ENCODE peak calls at places on chromosomes 11 and 22, in seven cellular contexts. O is kidney, M is cardiac muscle cell, V is spleen, B is prostate gland, H is heart right ventricle, P is A549. S is an unnamed sample.

GRCh38 chr11:58927393-58928081 is 11.8 kb upstream of the GLYATL1 start:
- DNase-seq in H (peak; percentile 6), O (no peak), V (no peak), M (peak; percentile 43), P (no peak), B (peak; percentile 37), S (no peak)

GRCh38 chr11:57094206-57094940 is 87.4 kb upstream of the LRRC55 start:
- DNase-seq in O (no peak), B (no peak), P (no peak), M (no peak), H (no peak), V (no peak), S (no peak)

GRCh38 chr22:39818050-39818449 is 75.5 kb downstream of the ENTHD1 start:
- DNase-seq in B (no peak), M (peak; percentile 5), O (no peak), P (no peak), V (no peak), H (no peak), S (no peak)

GRCh38 chr11:7543302-7543701 is 29.5 kb downstream of the PPFIBP2 start:
- DNase-seq in V (no peak), M (no peak), B (no peak), H (no peak), O (no peak), P (no peak), S (no peak)

GRCh38 chr11:12211331-12212065 is 101.1 kb downstream of the MICAL2 start:
- DNase-seq in B (no peak), O (no peak), P (no peak), M (no peak), H (no peak), V (peak; percentile 56), S (no peak)

GRCh38 chr11:58576792-58577440 is 1.3 kb upstream of the LPXN start:
- DNase-seq in M (peak; percentile 54), V (no peak), B (no peak), H (no peak), P (no peak), O (no peak), S (no peak)

GRCh38 chr11:73053964-73054363 is 88.2 kb downstream of the FCHSD2 start:
- DNase-seq in B (no peak), O (no peak), P (no peak), H (no peak), M (peak; percentile 43), V (no peak), S (no peak)

GRCh38 chr11:113163291-113164030 is 150.9 kb upstream of the TTC12 start:
- DNase-seq in V (no peak), P (no peak), M (peak; percentile 67), O (peak; percentile 80), H (no peak), B (no peak), S (no peak)

GRCh38 chr11:66969584-66970205 is 5.4 kb upstream of the C11orf86 start:
- DNase-seq in O (no peak), V (no peak), P (no peak), H (no peak), M (peak; percentile 92), B (no peak), S (no peak)

GRCh38 chr11:61162092-61162935 is 1.1 kb upstream of the VPS37C start:
- DNase-seq in O (no peak), B (no peak), H (no peak), P (peak; percentile 20), V (no peak), M (peak; percentile 24), S (no peak)

GRCh38 chr11:40597546-40598113 is 861.8 kb downstream of the LRRC4C start:
- DNase-seq in H (no peak), P (no peak), O (no peak), B (no peak), V (no peak), M (no peak), S (no peak)

GRCh38 chr11:63573881-63574855 is 11.0 kb upstream of the PLAAT2 start:
- DNase-seq in B (peak; percentile 67), P (no peak), H (no peak), V (no peak), O (no peak), M (peak; percentile 95), S (no peak)

GRCh38 chr22:42397332-42398246 is 34.6 kb downstream of the NFAM1 start:
- DNase-seq in V (peak; percentile 87), P (no peak), M (no peak), B (no peak), O (no peak), H (no peak), S (peak; percentile 72)

GRCh38 chr11:12888525-12889158 is 120.5 kb upstream of the RASSF10 start:
- DNase-seq in V (peak; percentile 78), P (peak; percentile 64), M (peak; percentile 97), H (peak; percentile 85), O (peak; percentile 87), B (peak; percentile 85), S (peak; percentile 86)

GRCh38 chr22:31962392-31963113 is 18.2 kb downstream of the YWHAH start:
- DNase-seq in V (peak; percentile 17), H (no peak), P (no peak), B (no peak), O (no peak), M (no peak), S (no peak)

GRCh38 chr22:23804781-23805291 is 18.1 kb downstream of the SMARCB1 start:
- DNase-seq in M (peak; percentile 75), V (peak; percentile 68), B (no peak), O (peak; percentile 39), P (no peak), H (no peak), S (peak; percentile 26)

GRCh38 chr22:44926124-44926475 is 83.7 kb downstream of the PHF21B start:
- DNase-seq in H (no peak), V (peak; percentile 55), O (no peak), P (no peak), B (no peak), M (no peak), S (peak; percentile 15)

GRCh38 chr11:61700221-61700620 is 20.0 kb downstream of the DAGLA start:
- DNase-seq in V (no peak), B (peak; percentile 44), O (peak; percentile 90), P (peak; percentile 66), H (no peak), M (peak; percentile 60), S (peak; percentile 71)

GRCh38 chr11:114280696-114281095 is 15.5 kb upstream of the NNMT start:
- DNase-seq in V (peak; percentile 83), H (peak; percentile 41), O (peak; percentile 89), B (peak; percentile 56), P (peak; percentile 67), M (peak; percentile 95), S (peak; percentile 78)

GRCh38 chr22:21587803-21588611 is 20.5 kb downstream of the UBE2L3 start:
- DNase-seq in P (no peak), O (no peak), V (no peak), H (no peak), M (peak; percentile 46), B (no peak), S (no peak)

GRCh38 chr22:40189979-40190378 is 12.3 kb downstream of the TNRC6B start:
- DNase-seq in M (no peak), O (no peak), H (no peak), V (no peak), P (no peak), B (no peak), S (no peak)

GRCh38 chr22:45889539-45890350 is 87.2 kb downstream of the WNT7B start:
- DNase-seq in B (no peak), H (peak; percentile 11), O (peak; percentile 66), P (no peak), M (peak; percentile 36), V (peak; percentile 50), S (peak; percentile 37)

GRCh38 chr11:66932543-66932942 is 25.6 kb downstream of the PC start:
- DNase-seq in B (no peak), H (no peak), V (no peak), P (no peak), M (no peak), O (no peak), S (no peak)

GRCh38 chr22:20507253-20508066 is at the start of gene MED15:
- DNase-seq in P (peak; percentile 64), B (peak; percentile 86), O (peak; percentile 96), V (peak; percentile 98), M (peak; percentile 89), H (peak; percentile 91), S (peak; percentile 94)
- H3K27ac ChIP-seq in P (peak within 1 kb of the TSS; percentile 95), B (peak within 1 kb of the TSS; percentile 93), O (peak within 1 kb of the TSS; percentile 97), V (peak within 1 kb of the TSS; percentile 96), M (peak within 1 kb of the TSS; percentile 92), H (peak within 1 kb of the TSS; percentile 91), S (peak within 1 kb of the TSS; percentile 97)

DNA sequence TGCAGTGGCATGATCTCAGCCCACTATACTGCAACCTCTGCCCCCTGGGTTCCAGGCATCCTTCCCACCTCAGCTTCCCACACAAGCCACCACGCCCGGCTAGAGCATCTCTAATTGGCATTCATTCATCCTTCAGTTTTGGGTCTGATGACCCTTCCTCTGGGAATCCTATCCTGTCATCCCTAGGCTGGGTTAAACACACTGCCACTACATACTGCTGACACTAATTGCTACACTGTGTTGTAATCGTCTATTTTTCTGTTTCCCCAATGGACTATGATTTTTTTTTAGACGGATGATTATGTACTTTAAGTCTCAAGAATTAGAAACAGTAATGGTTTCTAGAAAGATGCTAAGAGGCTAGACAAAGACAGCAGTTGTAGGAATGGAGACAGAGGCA is 62.8 kb downstream of the DEUP1 start:
- DNase-seq in B (no peak), M (no peak), O (no peak), P (no peak), H (no peak), V (no peak), S (no peak)
- H3K27ac ChIP-seq in B (no peak overlapping the region), M (no peak overlapping the region), O (no peak overlapping the region), P (no peak overlapping the region), H (no peak overlapping the region), V (no peak overlapping the region), S (no peak overlapping the region)

DNA sequence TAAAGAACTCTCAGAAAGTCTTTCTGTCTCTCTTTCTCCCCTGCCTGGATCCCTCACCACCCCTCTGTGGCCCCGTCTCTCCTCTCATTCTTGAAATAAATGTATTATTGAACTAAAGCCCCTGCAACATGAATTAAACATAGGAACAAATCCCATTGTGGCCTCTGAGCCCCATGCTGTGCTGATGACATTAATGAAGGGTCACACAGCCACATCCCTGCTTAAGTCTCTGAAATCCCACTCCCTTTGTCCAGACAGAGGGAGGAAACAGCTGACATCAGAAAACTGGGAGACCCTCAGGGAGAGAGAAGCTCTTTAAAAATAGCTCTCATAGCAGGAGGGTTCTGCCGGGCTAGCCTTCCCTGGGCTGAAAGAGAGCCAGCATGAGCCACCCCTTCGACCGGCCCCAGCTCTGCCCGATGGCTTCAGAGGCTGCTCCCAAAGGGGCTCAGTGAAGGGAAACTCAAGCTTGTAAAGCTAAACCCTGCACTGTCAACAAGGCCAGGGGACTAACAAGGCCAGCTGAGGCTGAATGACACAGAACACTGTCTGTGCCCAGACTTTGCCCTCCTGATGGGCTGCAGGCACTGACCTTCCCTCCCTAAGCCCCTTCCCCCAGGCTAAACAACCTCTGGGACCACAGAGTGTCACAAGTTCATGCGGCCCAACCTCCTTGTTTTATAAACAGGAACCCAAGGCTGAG is 164.0 kb downstream of the CHST1 start:
- DNase-seq in V (no peak), O (no peak), B (no peak), M (no peak), H (no peak), P (no peak), S (no peak)
- H3K27ac ChIP-seq in V (no peak overlapping the region), O (no peak overlapping the region), B (no peak overlapping the region), M (no peak overlapping the region), H (no peak overlapping the region), P (no peak overlapping the region), S (no peak overlapping the region)

DNA sequence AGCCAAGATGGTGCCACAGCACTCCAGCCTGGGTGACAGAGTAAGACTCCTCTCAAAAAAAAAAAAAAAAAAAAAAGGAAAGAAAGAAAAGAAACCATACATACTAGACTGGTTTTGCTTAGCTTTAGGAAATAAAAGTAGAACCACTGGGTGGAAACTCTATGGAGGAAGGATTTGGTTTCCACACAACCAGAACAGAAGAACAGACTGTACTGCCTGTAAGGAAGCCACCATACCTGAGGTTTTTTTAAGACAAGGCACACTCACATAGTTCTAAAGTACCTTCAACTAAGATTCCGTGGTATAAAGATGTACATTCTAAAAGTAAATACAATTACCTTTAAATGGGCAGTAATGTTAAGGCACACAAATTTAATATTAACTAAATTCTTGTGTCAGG is 58.6 kb downstream of the NUP98 start:
- DNase-seq in P (no peak), B (no peak), M (no peak), O (no peak), H (no peak), V (no peak), S (no peak)
- H3K27ac ChIP-seq in P (no peak overlapping the region), B (no peak overlapping the region), M (no peak overlapping the region), O (no peak overlapping the region), H (no peak overlapping the region), V (no peak overlapping the region), S (peak overlapping the region; percentile 20)